ENCODE peak calls at places on chromosomes 5 and 9, in seven cellular contexts. U is GM06990, Z is left lung, O is prostate gland, M is fibroblast of pulmonary artery, P is fibroblast of mammary gland, L is lower lobe of right lung. F is an unnamed sample.

GRCh38 chr5:80668016-80668969 is 13.5 kb upstream of the DHFR start:
- DNase-seq in M (no peak), U (no peak), L (peak; percentile 63), P (no peak), Z (peak; percentile 61), O (no peak), F (no peak)

GRCh38 chr9:15492485-15493150 is 18.2 kb downstream of the PSIP1 start:
- DNase-seq in Z (no peak), P (no peak), M (no peak), L (no peak), O (no peak), U (no peak), F (no peak)

GRCh38 chr5:135130526-135131215 is 96.6 kb upstream of the PITX1 start:
- DNase-seq in Z (no peak), O (no peak), U (no peak), P (peak; percentile 25), L (no peak), M (no peak), F (no peak)

GRCh38 chr5:38515081-38515480 is 41.4 kb downstream of the LIFR start:
- DNase-seq in O (no peak), L (no peak), M (no peak), U (no peak), P (no peak), Z (no peak), F (no peak)

GRCh38 chr5:97499605-97500004 is 316.6 kb upstream of the RIOK2 start:
- DNase-seq in L (no peak), M (peak; percentile 12), Z (no peak), U (no peak), O (no peak), P (peak; percentile 38), F (no peak)

GRCh38 chr5:136042665-136043121 is 13.9 kb downstream of the TGFBI start:
- DNase-seq in P (no peak), L (no peak), Z (peak; percentile 5), O (no peak), M (no peak), U (no peak), F (no peak)

GRCh38 chr9:3498691-3499090 is 27.1 kb downstream of the RFX3 start:
- DNase-seq in M (peak; percentile 43), U (no peak), Z (no peak), O (no peak), L (no peak), P (peak; percentile 24), F (no peak)

GRCh38 chr5:122565331-122565730 is 209.5 kb upstream of the SNX2 start:
- DNase-seq in M (no peak), U (no peak), L (no peak), O (no peak), Z (no peak), P (no peak), F (no peak)

GRCh38 chr5:125228358-125228757 is 481.9 kb upstream of the ZNF608 start:
- DNase-seq in Z (no peak), P (no peak), M (no peak), L (no peak), O (no peak), U (no peak), F (no peak)

GRCh38 chr5:125226825-125227224 is 480.4 kb upstream of the ZNF608 start:
- DNase-seq in P (no peak), L (no peak), U (no peak), O (no peak), M (no peak), Z (no peak), F (no peak)

GRCh38 chr5:125229556-125229955 is 483.1 kb upstream of the ZNF608 start:
- DNase-seq in M (no peak), P (no peak), U (no peak), Z (no peak), O (no peak), L (no peak), F (no peak)

GRCh38 chr5:125225424-125225823 is 479.0 kb upstream of the ZNF608 start:
- DNase-seq in P (no peak), O (no peak), U (no peak), Z (no peak), M (no peak), L (no peak), F (no peak)

DNA sequence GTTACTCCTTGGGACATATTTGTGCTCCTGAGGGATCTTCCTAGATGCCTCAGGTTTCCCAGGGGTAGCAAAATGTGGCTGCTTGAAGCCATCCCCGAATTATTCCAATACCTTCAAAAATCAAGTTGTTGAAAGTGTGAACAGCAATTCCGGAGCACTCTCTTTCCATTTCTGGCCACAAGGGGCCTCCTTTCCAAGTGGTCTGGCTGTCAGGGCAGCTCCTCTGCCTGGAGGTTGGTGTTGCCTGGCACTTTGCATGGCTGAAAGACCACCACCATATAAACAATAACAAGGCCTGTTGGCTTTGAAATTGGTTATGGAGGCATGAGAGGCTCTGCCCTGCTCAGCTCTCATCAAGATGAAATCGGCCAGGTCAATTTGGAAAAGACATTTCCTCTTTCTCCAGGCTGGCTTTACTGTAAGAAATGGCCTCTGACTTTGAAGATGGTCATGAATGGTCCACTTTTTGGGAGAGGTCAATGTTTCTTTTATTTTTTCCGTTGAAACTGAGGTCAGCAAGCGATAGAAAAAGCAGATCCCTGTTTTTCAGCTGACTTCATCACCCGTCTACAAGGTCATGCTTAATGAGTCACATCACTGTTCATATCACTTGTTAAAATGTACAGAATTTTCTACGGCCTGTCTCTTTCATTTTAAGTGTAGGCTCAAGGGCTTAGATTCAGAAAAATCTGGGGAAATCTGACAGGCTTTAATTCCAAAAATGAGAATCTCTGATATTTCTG is 481.1 kb upstream of the ZNF608 start:
- DNase-seq in L (no peak), P (peak; percentile 25), Z (no peak), U (no peak), M (peak; percentile 41), O (no peak), F (peak; percentile 41)
- TF ChIP-seq CTCF in L (peak; percentile 28), P (peak; percentile 53), Z (no peak), U (peak; percentile 54), M (peak; percentile 72), O (no peak), F (peak; percentile 58)

GRCh38 chr9:133770076-133770777 is 32.1 kb upstream of the SARDH start:
- DNase-seq in U (no peak), P (no peak), L (peak; percentile 44), O (no peak), Z (peak; percentile 29), M (no peak), F (no peak)

GRCh38 chr9:133769511-133770075 is 31.4 kb upstream of the SARDH start:
- DNase-seq in Z (no peak), P (no peak), U (no peak), M (no peak), O (no peak), L (peak; percentile 35), F (no peak)

GRCh38 chr9:133768371-133768858 is 30.3 kb upstream of the SARDH start:
- DNase-seq in Z (peak; percentile 23), O (no peak), M (no peak), U (no peak), P (no peak), L (peak; percentile 42), F (no peak)

GRCh38 chr9:133767625-133768024 is 29.5 kb upstream of the SARDH start:
- DNase-seq in Z (no peak), M (no peak), U (no peak), O (no peak), L (peak; percentile 21), P (no peak), F (no peak)

DNA sequence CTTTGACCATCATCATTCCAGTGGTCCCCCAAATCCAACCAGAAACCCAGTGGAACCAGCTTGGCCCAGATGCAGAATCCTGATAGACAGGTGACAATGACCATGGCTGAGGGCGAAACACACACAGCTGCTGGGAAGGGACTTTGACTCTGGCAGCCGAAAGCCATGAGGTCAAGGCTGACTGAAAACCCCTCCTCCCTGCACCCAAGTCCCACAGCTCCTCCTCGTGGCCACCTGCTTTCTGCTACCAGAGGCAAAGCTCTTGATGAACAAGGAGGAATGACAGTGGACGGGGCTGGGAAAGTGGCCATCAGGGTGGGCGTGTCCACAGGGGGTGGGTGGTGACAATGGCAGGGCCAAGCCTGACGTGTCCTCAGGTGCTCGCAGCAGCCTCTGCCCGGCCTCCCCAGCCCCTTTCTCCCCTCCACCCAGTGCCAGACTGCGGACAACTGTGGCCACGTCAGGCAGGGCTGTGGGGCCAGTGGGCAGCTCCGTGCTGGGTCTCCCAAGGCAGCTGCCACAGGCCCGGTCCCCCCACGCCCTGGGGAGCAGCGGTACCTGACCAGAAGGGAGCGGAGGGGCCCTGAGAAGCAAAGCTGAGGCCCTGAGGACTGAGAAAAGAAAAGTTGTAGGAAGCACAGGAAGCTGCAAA is 30.8 kb upstream of the SARDH start:
- DNase-seq in Z (peak; percentile 26), M (no peak), U (no peak), P (no peak), L (peak; percentile 39), O (no peak), F (no peak)
- TF ChIP-seq CTCF in Z (no peak), M (no peak), U (no peak), P (no peak), L (no peak), O (no peak), F (no peak)

GRCh38 chr9:127225747-127226646 is 38.6 kb upstream of the GARNL3 start:
- DNase-seq in U (peak; percentile 27), L (no peak), P (peak; percentile 48), O (no peak), Z (no peak), M (no peak), F (no peak)

GRCh38 chr9:127223266-127223665 is 41.3 kb upstream of the GARNL3 start:
- DNase-seq in P (no peak), U (no peak), M (no peak), Z (no peak), L (no peak), O (no peak), F (no peak)

GRCh38 chr9:127223810-127224177 is 40.8 kb upstream of the GARNL3 start:
- DNase-seq in U (no peak), O (no peak), P (no peak), M (no peak), L (no peak), Z (no peak), F (no peak)

GRCh38 chr9:127224883-127225739 is 39.5 kb upstream of the GARNL3 start:
- DNase-seq in O (peak; percentile 97), Z (peak; percentile 96), P (peak; percentile 73), L (peak; percentile 97), M (peak; percentile 89), U (peak; percentile 85), F (peak; percentile 96)

DNA sequence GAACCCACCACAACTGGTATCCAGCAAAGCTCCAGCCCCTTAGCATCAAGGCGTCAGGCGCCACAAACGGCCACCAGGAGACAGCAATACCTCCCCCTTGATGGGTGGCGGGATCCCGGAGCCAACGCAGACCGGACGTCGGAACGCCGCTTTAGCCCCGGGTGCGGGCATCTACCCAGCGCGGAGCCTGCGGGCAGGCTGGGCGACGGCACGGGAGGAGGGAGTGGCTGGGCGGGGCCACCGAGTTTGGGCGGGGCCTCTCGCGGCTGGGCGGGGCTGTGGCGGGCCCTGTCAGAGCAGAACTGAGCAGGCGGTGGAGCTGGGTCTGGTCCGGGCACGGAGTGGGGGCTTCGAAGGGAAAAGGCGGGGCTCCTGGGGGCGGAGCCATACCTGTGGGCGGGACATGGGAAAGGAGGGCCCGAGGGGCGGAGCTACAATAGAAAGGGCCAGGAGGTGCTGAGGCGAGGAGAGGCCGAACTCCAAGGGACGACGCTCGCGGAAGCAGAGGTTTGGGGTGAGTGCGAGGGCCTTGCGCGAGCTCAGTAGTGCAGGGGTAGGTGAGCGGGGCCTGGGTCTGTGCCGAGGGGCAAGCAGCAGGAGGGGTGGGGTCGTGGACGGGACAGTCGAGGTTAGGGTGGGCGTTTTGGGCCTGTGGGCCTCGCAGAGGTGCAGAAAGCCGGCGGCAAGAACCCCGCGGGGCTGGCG is 40.2 kb upstream of the GARNL3 start:
- DNase-seq in L (peak; percentile 91), U (peak; percentile 91), Z (peak; percentile 92), O (peak; percentile 93), P (peak; percentile 57), M (peak; percentile 80), F (peak; percentile 86)
- TF ChIP-seq CTCF in L (peak; percentile 12), U (no peak), Z (no peak), O (peak; percentile 19), P (no peak), M (peak; percentile 17), F (peak; percentile 44)

GRCh38 chr5:40716000-40716399 is 36.3 kb downstream of the PTGER4 start:
- DNase-seq in L (no peak), P (peak; percentile 16), M (no peak), U (no peak), O (no peak), Z (no peak), F (no peak)
- TF ChIP-seq CTCF in L (no peak), P (peak; percentile 34), M (peak; percentile 32), U (peak; percentile 16), O (no peak), Z (no peak), F (no peak)

F was measured in neural crest cell.